ENCODE peak calls at places on chromosomes 12 and 14, in seven cellular contexts. One of them, this sample, is unnamed.

GRCh38 chr12:117189725-117190209 is 503 bp downstream of the FBXO21 start:
- DNase-seq in GM12891: peak; percentile 37
- DNase-seq in HepG2: peak; percentile 24
- DNase-seq in SK-N-SH: peak; percentile 81
- DNase-seq in GM12878: no peak
- DNase-seq in K562: peak; percentile 48
- DNase-seq in H1: no peak
- DNase-seq in this sample: no peak

GRCh38 chr14:23089498-23090253 is 5.3 kb downstream of the ACIN1 start:
- DNase-seq in GM12891: no peak
- DNase-seq in HepG2: no peak
- DNase-seq in SK-N-SH: no peak
- DNase-seq in H1: no peak
- DNase-seq in GM12878: no peak
- DNase-seq in K562: no peak
- DNase-seq in this sample: no peak

GRCh38 chr12:119177724-119178380 is 879 bp upstream of the HSPB8 start:
- DNase-seq in GM12878: no peak
- DNase-seq in SK-N-SH: no peak
- DNase-seq in K562: no peak
- DNase-seq in H1: no peak
- DNase-seq in HepG2: no peak
- DNase-seq in GM12891: no peak
- DNase-seq in this sample: no peak

GRCh38 chr14:24147761-24148428 is 597 bp downstream of the RNF31 start:
- DNase-seq in K562: no peak
- DNase-seq in HepG2: no peak
- DNase-seq in GM12891: no peak
- DNase-seq in SK-N-SH: no peak
- DNase-seq in GM12878: no peak
- DNase-seq in H1: no peak
- DNase-seq in this sample: no peak

GRCh38 chr14:69582207-69582606 is 7.5 kb upstream of the CCDC177 start:
- DNase-seq in GM12891: no peak
- DNase-seq in GM12878: no peak
- DNase-seq in SK-N-SH: no peak
- DNase-seq in K562: no peak
- DNase-seq in H1: no peak
- DNase-seq in HepG2: no peak
- DNase-seq in this sample: no peak

GRCh38 chr12:41795066-41795465 is 349.6 kb downstream of the GXYLT1 start:
- DNase-seq in GM12878: no peak
- DNase-seq in GM12891: no peak
- DNase-seq in K562: no peak
- DNase-seq in SK-N-SH: no peak
- DNase-seq in HepG2: no peak
- DNase-seq in H1: no peak
- DNase-seq in this sample: no peak

GRCh38 chr12:89357297-89357730 is 5.0 kb upstream of the DUSP6 start:
- DNase-seq in H1: no peak
- DNase-seq in GM12891: no peak
- DNase-seq in HepG2: peak; percentile 72
- DNase-seq in SK-N-SH: no peak
- DNase-seq in K562: no peak
- DNase-seq in GM12878: no peak
- DNase-seq in this sample: no peak

GRCh38 chr14:78631551-78631950 is 461.4 kb downstream of the NRXN3 start:
- DNase-seq in SK-N-SH: no peak
- DNase-seq in GM12878: no peak
- DNase-seq in HepG2: no peak
- DNase-seq in GM12891: no peak
- DNase-seq in K562: no peak
- DNase-seq in H1: no peak
- DNase-seq in this sample: no peak

GRCh38 chr12:43378448-43378847 is 173.6 kb downstream of the ADAMTS20 start:
- DNase-seq in HepG2: no peak
- DNase-seq in SK-N-SH: no peak
- DNase-seq in K562: no peak
- DNase-seq in GM12891: no peak
- DNase-seq in GM12878: no peak
- DNase-seq in H1: no peak
- DNase-seq in this sample: no peak

GRCh38 chr12:131194166-131194565 is 240.5 kb downstream of the ADGRD1 start:
- DNase-seq in K562: peak; percentile 88
- DNase-seq in HepG2: no peak
- DNase-seq in GM12891: no peak
- DNase-seq in GM12878: no peak
- DNase-seq in H1: no peak
- DNase-seq in SK-N-SH: peak; percentile 47
- DNase-seq in this sample: no peak

GRCh38 chr12:47882796-47883546 is 21.8 kb downstream of the VDR start:
- DNase-seq in HepG2: no peak
- DNase-seq in SK-N-SH: peak; percentile 48
- DNase-seq in K562: no peak
- DNase-seq in GM12878: peak; percentile 77
- DNase-seq in GM12891: peak; percentile 51
- DNase-seq in H1: no peak
- DNase-seq in this sample: peak; percentile 55

GRCh38 chr12:124750787-124751471 is 112.7 kb downstream of the SCARB1 start:
- DNase-seq in H1: peak; percentile 23
- DNase-seq in SK-N-SH: peak; percentile 81
- DNase-seq in GM12891: no peak
- DNase-seq in HepG2: no peak
- DNase-seq in GM12878: no peak
- DNase-seq in K562: peak; percentile 59
- DNase-seq in this sample: no peak

GRCh38 chr12:91984571-91984970 is 161.1 kb downstream of the BTG1 start:
- DNase-seq in HepG2: no peak
- DNase-seq in K562: no peak
- DNase-seq in H1: no peak
- DNase-seq in SK-N-SH: no peak
- DNase-seq in GM12891: no peak
- DNase-seq in GM12878: no peak
- DNase-seq in this sample: no peak

GRCh38 chr12:38149395-38150073 is 167.0 kb upstream of the ALG10B start:
- DNase-seq in SK-N-SH: no peak
- DNase-seq in K562: no peak
- DNase-seq in GM12891: no peak
- DNase-seq in HepG2: no peak
- DNase-seq in H1: no peak
- DNase-seq in GM12878: no peak
- DNase-seq in this sample: no peak

GRCh38 chr14:70906785-70907171 is 481 bp upstream of the PCNX1 start:
- DNase-seq in K562: no peak
- DNase-seq in HepG2: no peak
- DNase-seq in GM12878: no peak
- DNase-seq in H1: no peak
- DNase-seq in SK-N-SH: no peak
- DNase-seq in GM12891: no peak
- DNase-seq in this sample: no peak

GRCh38 chr14:51877807-51878206 is 17.4 kb downstream of the GNG2 start:
- DNase-seq in GM12878: no peak
- DNase-seq in SK-N-SH: no peak
- DNase-seq in HepG2: no peak
- DNase-seq in GM12891: no peak
- DNase-seq in H1: no peak
- DNase-seq in K562: no peak
- DNase-seq in this sample: no peak

GRCh38 chr14:35406811-35407630 is 2.5 kb upstream of the NFKBIA start:
- DNase-seq in K562: peak; percentile 52
- DNase-seq in GM12891: no peak
- DNase-seq in H1: no peak
- DNase-seq in SK-N-SH: peak; percentile 54
- DNase-seq in GM12878: no peak
- DNase-seq in HepG2: peak; percentile 87
- DNase-seq in this sample: no peak
- TF ChIP-seq TAF1 in K562: no peak
- TF ChIP-seq TAF1 in GM12891: no peak
- TF ChIP-seq TAF1 in H1: no peak
- TF ChIP-seq TAF1 in SK-N-SH: no peak
- TF ChIP-seq TAF1 in GM12878: no peak
- TF ChIP-seq TAF1 in HepG2: no peak
- TF ChIP-seq TAF1 in this sample: no peak

GRCh38 chr12:66963901-66964300 is 285.0 kb upstream of the GRIP1 start:
- DNase-seq in SK-N-SH: no peak
- DNase-seq in HepG2: no peak
- DNase-seq in GM12891: no peak
- DNase-seq in GM12878: no peak
- DNase-seq in H1: no peak
- DNase-seq in K562: no peak
- DNase-seq in this sample: no peak

GRCh38 chr12:66960704-66961690 is 282.1 kb upstream of the GRIP1 start:
- DNase-seq in H1: no peak
- DNase-seq in SK-N-SH: no peak
- DNase-seq in HepG2: no peak
- DNase-seq in GM12891: no peak
- DNase-seq in GM12878: no peak
- DNase-seq in K562: no peak
- DNase-seq in this sample: no peak

GRCh38 chr12:66965613-66966012 is 286.7 kb upstream of the GRIP1 start:
- DNase-seq in H1: no peak
- DNase-seq in GM12891: no peak
- DNase-seq in K562: no peak
- DNase-seq in HepG2: no peak
- DNase-seq in SK-N-SH: no peak
- DNase-seq in GM12878: no peak
- DNase-seq in this sample: no peak

GRCh38 chr12:66962316-66962715 is 283.4 kb upstream of the GRIP1 start:
- DNase-seq in SK-N-SH: no peak
- DNase-seq in GM12878: no peak
- DNase-seq in GM12891: no peak
- DNase-seq in K562: no peak
- DNase-seq in HepG2: no peak
- DNase-seq in H1: no peak
- DNase-seq in this sample: no peak

GRCh38 chr12:66964629-66965028 is 285.8 kb upstream of the GRIP1 start:
- DNase-seq in SK-N-SH: no peak
- DNase-seq in GM12891: no peak
- DNase-seq in HepG2: no peak
- DNase-seq in K562: no peak
- DNase-seq in H1: no peak
- DNase-seq in GM12878: no peak
- DNase-seq in this sample: no peak
- TF ChIP-seq TAF1 in SK-N-SH: no peak
- TF ChIP-seq TAF1 in GM12891: no peak
- TF ChIP-seq TAF1 in HepG2: no peak
- TF ChIP-seq TAF1 in K562: no peak
- TF ChIP-seq TAF1 in H1: no peak
- TF ChIP-seq TAF1 in GM12878: no peak
- TF ChIP-seq TAF1 in this sample: no peak

GRCh38 chr14:64682843-64683242 is 21.4 kb upstream of the PLEKHG3 start:
- DNase-seq in H1: no peak
- DNase-seq in GM12878: no peak
- DNase-seq in HepG2: no peak
- DNase-seq in K562: no peak
- DNase-seq in SK-N-SH: no peak
- DNase-seq in GM12891: no peak
- DNase-seq in this sample: no peak

GRCh38 chr14:64680675-64681060 is 23.6 kb upstream of the PLEKHG3 start:
- DNase-seq in SK-N-SH: no peak
- DNase-seq in K562: no peak
- DNase-seq in HepG2: no peak
- DNase-seq in GM12878: no peak
- DNase-seq in GM12891: no peak
- DNase-seq in H1: no peak
- DNase-seq in this sample: no peak

GRCh38 chr14:64684091-64684490 is 20.1 kb upstream of the PLEKHG3 start:
- DNase-seq in GM12878: no peak
- DNase-seq in H1: no peak
- DNase-seq in GM12891: no peak
- DNase-seq in SK-N-SH: no peak
- DNase-seq in HepG2: peak; percentile 25
- DNase-seq in K562: no peak
- DNase-seq in this sample: no peak

GRCh38 chr14:64683264-64683663 is 21.0 kb upstream of the PLEKHG3 start:
- DNase-seq in K562: no peak
- DNase-seq in GM12878: no peak
- DNase-seq in HepG2: peak; percentile 25
- DNase-seq in H1: no peak
- DNase-seq in SK-N-SH: no peak
- DNase-seq in GM12891: no peak
- DNase-seq in this sample: no peak

DNA sequence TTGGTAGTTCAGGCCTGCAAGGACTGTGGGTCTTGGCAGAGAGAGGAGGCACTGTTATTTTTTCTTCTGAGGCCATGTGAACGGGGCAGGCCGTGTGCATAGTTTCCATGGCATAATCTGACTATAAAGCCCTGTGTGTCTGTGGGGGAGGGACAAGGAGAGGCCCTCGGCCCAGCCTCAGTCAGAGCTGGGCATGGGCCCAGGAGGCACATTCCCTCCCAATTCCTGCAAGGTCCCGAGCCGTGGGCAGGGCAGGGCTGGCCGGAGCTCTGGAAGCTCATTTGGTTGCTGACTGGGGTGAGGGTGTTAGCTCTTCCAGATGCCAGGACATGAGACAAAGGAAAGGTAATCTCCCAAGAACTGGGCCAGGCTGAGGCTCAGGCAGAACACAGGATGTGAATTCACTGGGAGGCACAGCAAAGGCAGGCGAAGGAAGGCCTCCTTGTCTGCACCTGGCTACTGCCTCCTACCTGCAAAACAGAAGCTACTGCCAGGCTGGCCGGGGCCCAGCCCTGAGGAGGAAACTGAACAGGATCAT is 22.0 kb upstream of the PLEKHG3 start:
- DNase-seq in H1: no peak
- DNase-seq in K562: no peak
- DNase-seq in SK-N-SH: no peak
- DNase-seq in GM12891: no peak
- DNase-seq in HepG2: no peak
- DNase-seq in GM12878: no peak
- DNase-seq in this sample: no peak
- TF ChIP-seq TAF1 in H1: no peak
- TF ChIP-seq TAF1 in K562: no peak
- TF ChIP-seq TAF1 in SK-N-SH: no peak
- TF ChIP-seq TAF1 in GM12891: no peak
- TF ChIP-seq TAF1 in HepG2: no peak
- TF ChIP-seq TAF1 in GM12878: no peak
- TF ChIP-seq TAF1 in this sample: no peak

GRCh38 chr14:56413721-56414120 is 165.9 kb upstream of the TMEM260 start:
- DNase-seq in K562: no peak
- DNase-seq in SK-N-SH: no peak
- DNase-seq in GM12891: no peak
- DNase-seq in HepG2: no peak
- DNase-seq in H1: no peak
- DNase-seq in GM12878: no peak
- DNase-seq in this sample: no peak
- TF ChIP-seq TAF1 in K562: no peak
- TF ChIP-seq TAF1 in SK-N-SH: no peak
- TF ChIP-seq TAF1 in GM12891: no peak
- TF ChIP-seq TAF1 in HepG2: no peak
- TF ChIP-seq TAF1 in H1: no peak
- TF ChIP-seq TAF1 in GM12878: no peak
- TF ChIP-seq TAF1 in this sample: no peak

GRCh38 chr12:9925746-9926393 is 6.3 kb downstream of the CLEC2A start:
- DNase-seq in GM12878: no peak
- DNase-seq in K562: peak; percentile 7
- DNase-seq in SK-N-SH: peak; percentile 7
- DNase-seq in H1: peak; percentile 33
- DNase-seq in HepG2: peak; percentile 9
- DNase-seq in GM12891: no peak
- DNase-seq in this sample: no peak
- TF ChIP-seq TAF1 in GM12878: no peak
- TF ChIP-seq TAF1 in K562: no peak
- TF ChIP-seq TAF1 in SK-N-SH: no peak
- TF ChIP-seq TAF1 in H1: no peak
- TF ChIP-seq TAF1 in HepG2: no peak
- TF ChIP-seq TAF1 in GM12891: no peak
- TF ChIP-seq TAF1 in this sample: no peak